ENCODE peak calls at places on chromosome 12, in four cellular contexts. One of them, this sample, is unnamed.

GRCh38 chr12:98485792-98486347 is 29.5 kb upstream of the TMPO start:
- DNase-seq in CD8-positive, alpha-beta T cell: no peak
- DNase-seq in uterus: no peak
- DNase-seq in fibroblast of mammary gland: no peak
- DNase-seq in this sample: no peak

GRCh38 chr12:26704684-26705475 is 128.1 kb downstream of the ITPR2 start:
- DNase-seq in CD8-positive, alpha-beta T cell: no peak
- DNase-seq in uterus: no peak
- DNase-seq in fibroblast of mammary gland: no peak
- DNase-seq in this sample: no peak

GRCh38 chr12:57624441-57625220 is 8.4 kb downstream of the B4GALNT1 start:
- DNase-seq in CD8-positive, alpha-beta T cell: no peak
- DNase-seq in uterus: no peak
- DNase-seq in fibroblast of mammary gland: no peak
- DNase-seq in this sample: no peak

GRCh38 chr12:93978553-93978952 is 169.8 kb upstream of the PLXNC1 start:
- DNase-seq in CD8-positive, alpha-beta T cell: no peak
- DNase-seq in uterus: no peak
- DNase-seq in fibroblast of mammary gland: peak; percentile 90
- DNase-seq in this sample: peak; percentile 87

GRCh38 chr12:42935756-42936155 is 346.2 kb upstream of the PRICKLE1 start:
- DNase-seq in CD8-positive, alpha-beta T cell: no peak
- DNase-seq in uterus: no peak
- DNase-seq in fibroblast of mammary gland: peak; percentile 89
- DNase-seq in this sample: peak; percentile 78

GRCh38 chr12:117412465-117413190 is 51.2 kb upstream of the NOS1 start:
- DNase-seq in CD8-positive, alpha-beta T cell: no peak
- DNase-seq in uterus: no peak
- DNase-seq in fibroblast of mammary gland: no peak
- DNase-seq in this sample: no peak

GRCh38 chr12:6684609-6685008 is 4.6 kb downstream of the ZNF384 start:
- DNase-seq in CD8-positive, alpha-beta T cell: no peak
- DNase-seq in uterus: no peak
- DNase-seq in fibroblast of mammary gland: peak; percentile 47
- DNase-seq in this sample: peak; percentile 48

GRCh38 chr12:130031571-130032189 is 127.9 kb upstream of the TMEM132D start:
- DNase-seq in CD8-positive, alpha-beta T cell: peak; percentile 21
- DNase-seq in uterus: peak; percentile 20
- DNase-seq in fibroblast of mammary gland: peak; percentile 26
- DNase-seq in this sample: peak; percentile 34

GRCh38 chr12:57094194-57095160 is 5.6 kb downstream of the NAB2 start:
- DNase-seq in CD8-positive, alpha-beta T cell: no peak
- DNase-seq in uterus: no peak
- DNase-seq in fibroblast of mammary gland: no peak
- DNase-seq in this sample: no peak

GRCh38 chr12:115455268-115455681 is 771.3 kb upstream of the TBX3 start:
- DNase-seq in CD8-positive, alpha-beta T cell: no peak
- DNase-seq in uterus: no peak
- DNase-seq in fibroblast of mammary gland: no peak
- DNase-seq in this sample: no peak

GRCh38 chr12:62805517-62805916 is 129.4 kb downstream of the PPM1H start:
- DNase-seq in CD8-positive, alpha-beta T cell: no peak
- DNase-seq in uterus: no peak
- DNase-seq in fibroblast of mammary gland: no peak
- DNase-seq in this sample: no peak

GRCh38 chr12:121803861-121804416 is at the start of gene SETD1B:
- DNase-seq in CD8-positive, alpha-beta T cell: no peak
- DNase-seq in uterus: peak; percentile 55
- DNase-seq in fibroblast of mammary gland: peak; percentile 62
- DNase-seq in this sample: peak; percentile 54
- H3K4me3 ChIP-seq in CD8-positive, alpha-beta T cell: peak within 1 kb of the TSS; percentile 82
- H3K4me3 ChIP-seq in uterus: peak within 1 kb of the TSS; percentile 79
- H3K4me3 ChIP-seq in fibroblast of mammary gland: peak within 1 kb of the TSS; percentile 69
- H3K4me3 ChIP-seq in this sample: peak within 1 kb of the TSS; percentile 64

GRCh38 chr12:47889040-47889439 is 15.8 kb downstream of the VDR start:
- DNase-seq in CD8-positive, alpha-beta T cell: no peak
- DNase-seq in uterus: no peak
- DNase-seq in fibroblast of mammary gland: no peak
- DNase-seq in this sample: no peak

GRCh38 chr12:47888127-47888819 is 16.5 kb downstream of the VDR start:
- DNase-seq in CD8-positive, alpha-beta T cell: no peak
- DNase-seq in uterus: no peak
- DNase-seq in fibroblast of mammary gland: no peak
- DNase-seq in this sample: no peak

GRCh38 chr12:47886471-47887240 is 18.1 kb downstream of the VDR start:
- DNase-seq in CD8-positive, alpha-beta T cell: no peak
- DNase-seq in uterus: no peak
- DNase-seq in fibroblast of mammary gland: no peak
- DNase-seq in this sample: no peak

GRCh38 chr12:47885566-47885965 is 19.2 kb downstream of the VDR start:
- DNase-seq in CD8-positive, alpha-beta T cell: no peak
- DNase-seq in uterus: no peak
- DNase-seq in fibroblast of mammary gland: no peak
- DNase-seq in this sample: no peak

DNA sequence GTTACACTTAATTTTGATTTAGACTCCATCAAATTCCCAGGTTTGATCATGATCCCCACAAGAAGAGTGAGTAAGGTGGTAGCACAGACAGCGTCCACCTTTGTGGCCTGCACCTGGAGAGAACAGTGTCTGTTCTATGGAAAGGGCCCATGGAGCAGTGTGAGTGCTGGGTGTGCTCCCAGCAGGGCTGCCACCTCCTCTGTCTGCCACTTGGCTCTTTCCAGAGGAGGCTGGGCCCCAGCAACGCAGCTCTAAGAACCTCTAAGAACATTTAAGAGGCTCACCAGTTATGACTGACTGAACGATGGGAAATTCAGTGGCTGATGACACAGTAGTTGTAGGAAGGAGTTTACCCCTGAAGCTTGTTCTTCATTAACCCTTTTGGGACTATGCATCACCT is 17.3 kb downstream of the VDR start:
- DNase-seq in CD8-positive, alpha-beta T cell: no peak
- DNase-seq in uterus: no peak
- DNase-seq in fibroblast of mammary gland: no peak
- DNase-seq in this sample: no peak
- TF ChIP-seq CTCF in CD8-positive, alpha-beta T cell: no peak
- TF ChIP-seq CTCF in uterus: no peak
- TF ChIP-seq CTCF in fibroblast of mammary gland: no peak
- TF ChIP-seq CTCF in this sample: no peak

GRCh38 chr12:54497883-54498282 is 331 bp downstream of the NCKAP1L start:
- DNase-seq in CD8-positive, alpha-beta T cell: no peak
- DNase-seq in uterus: no peak
- DNase-seq in fibroblast of mammary gland: no peak
- DNase-seq in this sample: no peak
- H3K4me3 ChIP-seq in CD8-positive, alpha-beta T cell: peak overlapping the region; percentile 88
- H3K4me3 ChIP-seq in uterus: no peak overlapping the region
- H3K4me3 ChIP-seq in fibroblast of mammary gland: no peak overlapping the region
- H3K4me3 ChIP-seq in this sample: no peak overlapping the region

GRCh38 chr12:107731376-107731775 is 29.6 kb downstream of the PRDM4 start:
- DNase-seq in CD8-positive, alpha-beta T cell: no peak
- DNase-seq in uterus: no peak
- DNase-seq in fibroblast of mammary gland: no peak
- DNase-seq in this sample: peak; percentile 62

GRCh38 chr12:107732365-107732764 is 28.6 kb downstream of the PRDM4 start:
- DNase-seq in CD8-positive, alpha-beta T cell: no peak
- DNase-seq in uterus: no peak
- DNase-seq in fibroblast of mammary gland: no peak
- DNase-seq in this sample: no peak

GRCh38 chr12:107734139-107734538 is 26.8 kb downstream of the PRDM4 start:
- DNase-seq in CD8-positive, alpha-beta T cell: no peak
- DNase-seq in uterus: no peak
- DNase-seq in fibroblast of mammary gland: no peak
- DNase-seq in this sample: no peak

GRCh38 chr12:107736914-107737313 is 24.0 kb downstream of the PRDM4 start:
- DNase-seq in CD8-positive, alpha-beta T cell: no peak
- DNase-seq in uterus: no peak
- DNase-seq in fibroblast of mammary gland: no peak
- DNase-seq in this sample: no peak

DNA sequence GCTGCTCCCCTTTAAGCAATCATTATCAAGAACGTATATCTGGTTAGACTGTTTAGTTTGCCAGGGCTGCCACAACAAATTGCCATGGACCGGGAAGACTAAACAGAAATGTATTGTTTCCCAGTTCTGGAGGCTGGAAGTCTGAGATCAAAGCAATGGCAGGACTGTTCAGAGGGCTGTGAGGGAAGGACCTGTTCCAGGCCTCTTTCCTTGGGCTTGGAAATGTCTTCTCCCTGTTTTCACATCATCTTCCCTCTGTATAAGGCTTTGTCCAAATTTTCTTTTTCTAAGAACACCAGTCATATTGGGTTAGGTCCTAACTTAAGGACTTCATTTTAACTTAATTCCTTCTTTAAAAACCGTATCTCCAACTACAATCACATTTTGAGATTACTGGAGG is 30.0 kb downstream of the PRDM4 start:
- DNase-seq in CD8-positive, alpha-beta T cell: no peak
- DNase-seq in uterus: no peak
- DNase-seq in fibroblast of mammary gland: no peak
- DNase-seq in this sample: no peak
- TF ChIP-seq CTCF in CD8-positive, alpha-beta T cell: no peak
- TF ChIP-seq CTCF in uterus: no peak
- TF ChIP-seq CTCF in fibroblast of mammary gland: no peak
- TF ChIP-seq CTCF in this sample: no peak

GRCh38 chr12:25264015-25264582 is 13.4 kb upstream of the KRAS start:
- DNase-seq in CD8-positive, alpha-beta T cell: no peak
- DNase-seq in uterus: no peak
- DNase-seq in fibroblast of mammary gland: no peak
- DNase-seq in this sample: no peak
- H3K4me3 ChIP-seq in CD8-positive, alpha-beta T cell: no peak overlapping the region
- H3K4me3 ChIP-seq in uterus: no peak overlapping the region
- H3K4me3 ChIP-seq in fibroblast of mammary gland: no peak overlapping the region
- H3K4me3 ChIP-seq in this sample: no peak overlapping the region

This sample was measured in epithelial cell of esophagus.